ENCODE peak calls at places on chromosomes 16 and 17, in four cellular contexts. One of them, this sample, is unnamed.

GRCh38 chr16:1863681-1864460 is 8.1 kb downstream of the MEIOB start:
- DNase-seq in CD8-positive, alpha-beta T cell: no peak
- DNase-seq in ascending aorta: no peak
- DNase-seq in ovary: no peak
- DNase-seq in this sample: peak

GRCh38 chr17:77160032-77160876 is 19.5 kb downstream of the SEC14L1 start:
- DNase-seq in CD8-positive, alpha-beta T cell: no peak
- DNase-seq in ascending aorta: no peak
- DNase-seq in ovary: no peak
- DNase-seq in this sample: no peak

GRCh38 chr17:41329279-41329925 is 13.9 kb upstream of the KRTAP17-1 start:
- DNase-seq in CD8-positive, alpha-beta T cell: no peak
- DNase-seq in ascending aorta: no peak
- DNase-seq in ovary: no peak
- DNase-seq in this sample: no peak

GRCh38 chr16:87358696-87359095 is 24.9 kb downstream of the FBXO31 start:
- DNase-seq in CD8-positive, alpha-beta T cell: no peak
- DNase-seq in ascending aorta: no peak
- DNase-seq in ovary: no peak
- DNase-seq in this sample: no peak

GRCh38 chr16:68834550-68834949 is 8.8 kb upstream of the TANGO6 start:
- DNase-seq in CD8-positive, alpha-beta T cell: no peak
- DNase-seq in ascending aorta: no peak
- DNase-seq in ovary: no peak
- DNase-seq in this sample: no peak

GRCh38 chr17:78362232-78362631 is 2.4 kb upstream of the SOCS3 start:
- DNase-seq in CD8-positive, alpha-beta T cell: no peak
- DNase-seq in ascending aorta: no peak
- DNase-seq in ovary: no peak
- DNase-seq in this sample: no peak

GRCh38 chr17:77098884-77099545 is 41.8 kb upstream of the SEC14L1 start:
- DNase-seq in CD8-positive, alpha-beta T cell: no peak
- DNase-seq in ascending aorta: no peak
- DNase-seq in ovary: peak
- DNase-seq in this sample: no peak

GRCh38 chr17:44002141-44002848 is 2.1 kb upstream of the NAGS start:
- DNase-seq in CD8-positive, alpha-beta T cell: no peak
- DNase-seq in ascending aorta: no peak
- DNase-seq in ovary: no peak
- DNase-seq in this sample: no peak

GRCh38 chr17:75244133-75244866 is 17.1 kb downstream of the GGA3 start:
- DNase-seq in CD8-positive, alpha-beta T cell: no peak
- DNase-seq in ascending aorta: no peak
- DNase-seq in ovary: no peak
- DNase-seq in this sample: no peak

GRCh38 chr16:86591270-86591669 is 12.9 kb downstream of the FOXL1 start:
- DNase-seq in CD8-positive, alpha-beta T cell: no peak
- DNase-seq in ascending aorta: no peak
- DNase-seq in ovary: no peak
- DNase-seq in this sample: no peak

GRCh38 chr17:47301831-47302230 is 21.9 kb upstream of the EFCAB13 start:
- DNase-seq in CD8-positive, alpha-beta T cell: no peak
- DNase-seq in ascending aorta: no peak
- DNase-seq in ovary: no peak
- DNase-seq in this sample: no peak

GRCh38 chr17:21033350-21033749 is 9.5 kb downstream of the USP22 start:
- DNase-seq in CD8-positive, alpha-beta T cell: no peak
- DNase-seq in ascending aorta: no peak
- DNase-seq in ovary: no peak
- DNase-seq in this sample: no peak

GRCh38 chr17:63095879-63096278 is 129.8 kb downstream of the TANC2 start:
- DNase-seq in CD8-positive, alpha-beta T cell: no peak
- DNase-seq in ascending aorta: no peak
- DNase-seq in ovary: no peak
- DNase-seq in this sample: no peak

GRCh38 chr17:67183531-67183930 is 61.5 kb downstream of the HELZ start:
- DNase-seq in CD8-positive, alpha-beta T cell: no peak
- DNase-seq in ascending aorta: no peak
- DNase-seq in ovary: no peak
- DNase-seq in this sample: no peak

GRCh38 chr17:17198281-17198680 is 7.9 kb downstream of the PLD6 start:
- DNase-seq in CD8-positive, alpha-beta T cell: no peak
- DNase-seq in ascending aorta: no peak
- DNase-seq in ovary: no peak
- DNase-seq in this sample: no peak

GRCh38 chr16:60074378-60074777 is 1340.3 kb upstream of the GOT2 start:
- DNase-seq in CD8-positive, alpha-beta T cell: no peak
- DNase-seq in ascending aorta: no peak
- DNase-seq in ovary: no peak
- DNase-seq in this sample: no peak

GRCh38 chr16:76639685-76640289 is 362.6 kb downstream of the CNTNAP4 start:
- DNase-seq in CD8-positive, alpha-beta T cell: no peak
- DNase-seq in ascending aorta: no peak
- DNase-seq in ovary: no peak
- DNase-seq in this sample: peak

GRCh38 chr16:29720703-29721102 is 25.1 kb downstream of the C16orf54 start:
- DNase-seq in CD8-positive, alpha-beta T cell: no peak
- DNase-seq in ascending aorta: no peak
- DNase-seq in ovary: no peak
- DNase-seq in this sample: no peak

GRCh38 chr17:81482673-81483072 is 29.9 kb downstream of the ACTG1 start:
- DNase-seq in CD8-positive, alpha-beta T cell: no peak
- DNase-seq in ascending aorta: no peak
- DNase-seq in ovary: no peak
- DNase-seq in this sample: no peak

GRCh38 chr16:56690420-56691122 is 8.3 kb downstream of the MT1X start:
- DNase-seq in CD8-positive, alpha-beta T cell: no peak
- DNase-seq in ascending aorta: no peak
- DNase-seq in ovary: no peak
- DNase-seq in this sample: no peak

GRCh38 chr17:77107506-77108433 is 33.0 kb upstream of the SEC14L1 start:
- DNase-seq in CD8-positive, alpha-beta T cell: peak
- DNase-seq in ascending aorta: no peak
- DNase-seq in ovary: no peak
- DNase-seq in this sample: peak

GRCh38 chr16:88505405-88506082 is 52.5 kb downstream of the ZFPM1 start:
- DNase-seq in CD8-positive, alpha-beta T cell: peak
- DNase-seq in ascending aorta: no peak
- DNase-seq in ovary: no peak
- DNase-seq in this sample: peak

GRCh38 chr16:11253009-11253994 is 2.7 kb downstream of the SOCS1 start:
- DNase-seq in CD8-positive, alpha-beta T cell: no peak
- DNase-seq in ascending aorta: no peak
- DNase-seq in ovary: no peak
- DNase-seq in this sample: peak

GRCh38 chr17:29091591-29092291 is 48.8 kb downstream of the PIPOX start:
- DNase-seq in CD8-positive, alpha-beta T cell: no peak
- DNase-seq in ascending aorta: no peak
- DNase-seq in ovary: no peak
- DNase-seq in this sample: no peak

GRCh38 chr16:2470603-2471015 is 488 bp upstream of the NTN3 start:
- DNase-seq in CD8-positive, alpha-beta T cell: no peak
- DNase-seq in ascending aorta: no peak
- DNase-seq in ovary: no peak
- DNase-seq in this sample: no peak

GRCh38 chr17:38898291-38898679 is 27.1 kb upstream of the LASP1NB start:
- DNase-seq in CD8-positive, alpha-beta T cell: no peak
- DNase-seq in ascending aorta: no peak
- DNase-seq in ovary: no peak
- DNase-seq in this sample: peak

GRCh38 chr16:66211651-66212050 is 154.8 kb upstream of the CDH5 start:
- DNase-seq in CD8-positive, alpha-beta T cell: no peak
- DNase-seq in ascending aorta: no peak
- DNase-seq in ovary: no peak
- DNase-seq in this sample: no peak

GRCh38 chr16:75385507-75386152 is 47.7 kb downstream of the CFDP1 start:
- DNase-seq in CD8-positive, alpha-beta T cell: no peak
- DNase-seq in ascending aorta: no peak
- DNase-seq in ovary: no peak
- DNase-seq in this sample: peak

GRCh38 chr17:77899494-77899893 is 59.0 kb upstream of the TNRC6C start:
- DNase-seq in CD8-positive, alpha-beta T cell: no peak
- DNase-seq in ascending aorta: no peak
- DNase-seq in ovary: no peak
- DNase-seq in this sample: no peak

GRCh38 chr16:47018223-47018891 is 44.9 kb upstream of the DNAJA2 start:
- DNase-seq in CD8-positive, alpha-beta T cell: no peak
- DNase-seq in ascending aorta: no peak
- DNase-seq in ovary: no peak
- DNase-seq in this sample: peak

GRCh38 chr17:10879110-10879509 is 41.2 kb upstream of the PIRT start:
- DNase-seq in CD8-positive, alpha-beta T cell: no peak
- DNase-seq in ascending aorta: no peak
- DNase-seq in ovary: no peak
- DNase-seq in this sample: peak

GRCh38 chr17:31390748-31391495 is 553 bp upstream of the RAB11FIP4 start:
- DNase-seq in CD8-positive, alpha-beta T cell: no peak
- DNase-seq in ascending aorta: no peak
- DNase-seq in ovary: no peak
- DNase-seq in this sample: no peak

GRCh38 chr16:1244881-1245280 is 4.4 kb downstream of the TPSAB1 start:
- DNase-seq in CD8-positive, alpha-beta T cell: no peak
- DNase-seq in ascending aorta: no peak
- DNase-seq in ovary: no peak
- DNase-seq in this sample: no peak

GRCh38 chr16:57358527-57359095 is at the start of gene CCL22:
- DNase-seq in CD8-positive, alpha-beta T cell: no peak
- DNase-seq in ascending aorta: no peak
- DNase-seq in ovary: no peak
- DNase-seq in this sample: peak

GRCh38 chr16:15961060-15961511 is 11.7 kb downstream of the ABCC1 start:
- DNase-seq in CD8-positive, alpha-beta T cell: peak
- DNase-seq in ascending aorta: no peak
- DNase-seq in ovary: no peak
- DNase-seq in this sample: peak

GRCh38 chr16:13377143-13377542 is 475.7 kb downstream of the SHISA9 start:
- DNase-seq in CD8-positive, alpha-beta T cell: no peak
- DNase-seq in ascending aorta: no peak
- DNase-seq in ovary: no peak
- DNase-seq in this sample: no peak

GRCh38 chr17:44115585-44116415 is 7.6 kb downstream of the HDAC5 start:
- DNase-seq in CD8-positive, alpha-beta T cell: no peak
- DNase-seq in ascending aorta: no peak
- DNase-seq in ovary: peak
- DNase-seq in this sample: peak

GRCh38 chr17:56833023-56833811 is 503 bp downstream of the C17orf67 start:
- DNase-seq in CD8-positive, alpha-beta T cell: peak
- DNase-seq in ascending aorta: peak
- DNase-seq in ovary: peak
- DNase-seq in this sample: peak

GRCh38 chr17:56834380-56835258 is 668 bp downstream of the DGKE start:
- DNase-seq in CD8-positive, alpha-beta T cell: peak
- DNase-seq in ascending aorta: no peak
- DNase-seq in ovary: peak
- DNase-seq in this sample: peak

GRCh38 chr17:56833812-56834379 is at the start of the genes C17orf67 and DGKE:
- DNase-seq in CD8-positive, alpha-beta T cell: peak
- DNase-seq in ascending aorta: peak
- DNase-seq in ovary: peak
- DNase-seq in this sample: peak

GRCh38 chr17:56832446-56832845 is 1.3 kb downstream of the C17orf67 start:
- DNase-seq in CD8-positive, alpha-beta T cell: no peak
- DNase-seq in ascending aorta: no peak
- DNase-seq in ovary: no peak
- DNase-seq in this sample: peak

GRCh38 chr17:56835259-56835575 is 1.3 kb downstream of the DGKE start:
- DNase-seq in CD8-positive, alpha-beta T cell: no peak
- DNase-seq in ascending aorta: no peak
- DNase-seq in ovary: no peak
- DNase-seq in this sample: no peak
- H3K4me3 ChIP-seq in CD8-positive, alpha-beta T cell: peak
- H3K4me3 ChIP-seq in ascending aorta: peak
- H3K4me3 ChIP-seq in ovary: peak
- H3K4me3 ChIP-seq in this sample: peak

DNA sequence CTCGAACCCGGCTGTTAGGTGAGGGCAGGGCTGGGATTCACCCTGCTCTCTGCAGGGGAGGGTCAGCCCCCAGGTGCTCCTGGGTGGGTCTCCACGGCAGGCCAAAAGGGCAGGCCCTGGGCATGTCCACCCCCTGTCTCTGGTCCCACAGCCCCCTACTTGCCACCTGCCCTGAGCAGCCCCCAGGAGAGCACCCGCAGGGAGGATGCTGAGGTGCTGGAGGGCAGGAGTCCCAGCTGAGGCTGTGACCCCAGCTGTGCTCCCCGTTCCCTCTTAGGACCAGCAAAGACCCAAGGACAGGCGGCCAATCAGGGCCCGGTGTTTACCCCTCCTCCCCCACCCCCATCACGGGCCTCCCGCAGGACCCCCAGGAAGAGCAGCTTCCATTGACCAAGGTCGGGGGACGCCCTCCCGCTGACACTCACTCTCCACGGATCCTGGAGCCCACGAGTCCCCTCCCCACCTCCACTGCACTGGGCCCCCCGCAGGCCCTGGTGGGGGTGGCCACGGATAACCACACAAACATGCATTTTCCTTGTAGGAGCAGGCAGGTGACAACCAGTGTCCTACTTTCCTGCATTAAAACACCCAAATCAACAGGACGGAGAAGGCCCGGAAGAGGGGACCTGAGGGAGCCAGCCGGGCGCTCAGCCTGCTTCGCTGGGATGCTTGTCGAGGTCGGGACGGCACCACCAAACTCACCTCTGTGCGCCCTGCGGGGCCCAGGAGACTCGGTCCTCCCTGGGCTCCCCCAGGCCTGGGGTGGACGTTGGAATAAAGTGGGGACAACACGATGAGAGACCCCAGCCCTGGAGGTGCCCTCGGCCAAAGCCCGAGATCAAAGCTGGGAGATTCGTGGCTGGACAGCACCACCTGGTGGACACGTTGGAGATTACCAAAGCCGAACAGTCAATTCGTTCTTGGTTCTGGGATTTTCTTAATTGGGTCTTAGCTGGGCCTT is 22.5 kb upstream of the ENPP7 start:
- DNase-seq in CD8-positive, alpha-beta T cell: peak
- DNase-seq in ascending aorta: no peak
- DNase-seq in ovary: peak
- DNase-seq in this sample: peak
- TF ChIP-seq CTCF in CD8-positive, alpha-beta T cell: peak
- TF ChIP-seq CTCF in ascending aorta: peak
- TF ChIP-seq CTCF in ovary: peak
- TF ChIP-seq CTCF in this sample: peak

GRCh38 chr17:27577884-27578717 is 52.9 kb upstream of the LGALS9 start:
- DNase-seq in CD8-positive, alpha-beta T cell: no peak
- DNase-seq in ascending aorta: no peak
- DNase-seq in ovary: no peak
- DNase-seq in this sample: peak
- H3K4me3 ChIP-seq in CD8-positive, alpha-beta T cell: no peak
- H3K4me3 ChIP-seq in ascending aorta: no peak
- H3K4me3 ChIP-seq in ovary: no peak
- H3K4me3 ChIP-seq in this sample: no peak

GRCh38 chr16:10031473-10031872 is 150.8 kb downstream of the GRIN2A start:
- DNase-seq in CD8-positive, alpha-beta T cell: no peak
- DNase-seq in ascending aorta: no peak
- DNase-seq in ovary: no peak
- DNase-seq in this sample: no peak
- TF ChIP-seq CTCF in CD8-positive, alpha-beta T cell: no peak
- TF ChIP-seq CTCF in ascending aorta: no peak
- TF ChIP-seq CTCF in ovary: no peak
- TF ChIP-seq CTCF in this sample: no peak

This sample was measured in GM12865.